ENCODE peak calls at places on chromosomes 11 and 22, in four cellular contexts. A is K562, E is WTC11, V is HepG2. C is an unnamed sample.
A peak's percentile ranks its signal among the peaks of the same experiment; 100 is the strongest.

GRCh38 chr11:1235615-1236315 is 12.9 kb downstream of the MUC5B start:
- DNase-seq in A (no peak), E (no peak), V (no peak), C (no peak)

GRCh38 chr22:50051930-50052329 is 6.2 kb downstream of the TTLL8 start:
- DNase-seq in A (peak; percentile 28), E (no peak), V (no peak), C (no peak)

GRCh38 chr11:43952020-43952400 is 9.6 kb downstream of the C11orf96 start:
- DNase-seq in A (no peak), E (no peak), V (no peak), C (no peak)

GRCh38 chr11:31772412-31772811 is 38.7 kb downstream of the PAX6 start:
- DNase-seq in A (no peak), E (no peak), V (no peak), C (no peak)

GRCh38 chr22:20319041-20319744 is 667 bp downstream of the DGCR6L start:
- DNase-seq in A (peak; percentile 71), E (peak; percentile 38), V (no peak), C (no peak)

GRCh38 chr22:45203150-45203974 is 37.3 kb downstream of the KIAA0930 start:
- DNase-seq in A (no peak), E (no peak), V (no peak), C (no peak)

GRCh38 chr11:117239295-117239694 is 6.8 kb downstream of the RNF214 start:
- DNase-seq in A (no peak), E (no peak), V (no peak), C (peak; percentile 37)

GRCh38 chr11:3735827-3736226 is 61.5 kb downstream of the NUP98 start:
- DNase-seq in A (no peak), E (no peak), V (no peak), C (no peak)

GRCh38 chr22:22031571-22031970 is 49.0 kb upstream of the TOP3B start:
- DNase-seq in A (no peak), E (no peak), V (no peak), C (no peak)

GRCh38 chr11:69393865-69394233 is 87.6 kb upstream of the LINC01488 start:
- DNase-seq in A (peak; percentile 65), E (no peak), V (no peak), C (no peak)

GRCh38 chr22:47122441-47123000 is 360.1 kb downstream of the TBC1D22A start:
- DNase-seq in A (no peak), E (no peak), V (no peak), C (no peak)

GRCh38 chr11:1920909-1921575 is 1.5 kb downstream of the TNNT3 start:
- DNase-seq in A (no peak), E (no peak), V (no peak), C (no peak)

GRCh38 chr11:128757235-128757711 is 63.4 kb downstream of the FLI1 start:
- DNase-seq in A (peak; percentile 29), E (peak; percentile 36), V (no peak), C (no peak)

GRCh38 chr11:119185916-119186634 is 800 bp downstream of the NHERF4 start:
- DNase-seq in A (peak; percentile 30), E (no peak), V (no peak), C (no peak)

GRCh38 chr11:75276696-75277095 is 36.1 kb downstream of the TPBGL start:
- DNase-seq in A (no peak), E (no peak), V (no peak), C (no peak)

GRCh38 chr11:102824541-102824940 is 18.9 kb downstream of the MMP3 start:
- DNase-seq in A (no peak), E (no peak), V (no peak), C (no peak)

GRCh38 chr11:29343465-29344333 is 673.1 kb downstream of the KCNA4 start:
- DNase-seq in A (peak; percentile 54), E (peak; percentile 80), V (peak; percentile 28), C (peak; percentile 72)

GRCh38 chr11:134515081-134515960 is 103.3 kb upstream of the B3GAT1 start:
- DNase-seq in A (no peak), E (no peak), V (no peak), C (no peak)

GRCh38 chr11:119295178-119295577 is 21.8 kb downstream of the MCAM start:
- DNase-seq in A (no peak), E (no peak), V (no peak), C (no peak)

GRCh38 chr11:82046778-82047177 is 686.9 kb downstream of the FAM181B start:
- DNase-seq in A (no peak), E (no peak), V (no peak), C (no peak)

GRCh38 chr22:48710410-48710809 is 1117.3 kb downstream of the BRD1 start:
- DNase-seq in A (no peak), E (no peak), V (no peak), C (no peak)

GRCh38 chr11:86644291-86644690 is 28.1 kb downstream of the ME3 start:
- DNase-seq in A (no peak), E (no peak), V (no peak), C (no peak)

GRCh38 chr11:10581481-10582019 is 13.1 kb upstream of the LYVE1 start:
- DNase-seq in A (no peak), E (no peak), V (no peak), C (no peak)

GRCh38 chr11:7278314-7278917 is 26.7 kb downstream of the SYT9 start:
- DNase-seq in A (peak; percentile 46), E (peak; percentile 45), V (peak; percentile 10), C (peak; percentile 42)

DNA sequence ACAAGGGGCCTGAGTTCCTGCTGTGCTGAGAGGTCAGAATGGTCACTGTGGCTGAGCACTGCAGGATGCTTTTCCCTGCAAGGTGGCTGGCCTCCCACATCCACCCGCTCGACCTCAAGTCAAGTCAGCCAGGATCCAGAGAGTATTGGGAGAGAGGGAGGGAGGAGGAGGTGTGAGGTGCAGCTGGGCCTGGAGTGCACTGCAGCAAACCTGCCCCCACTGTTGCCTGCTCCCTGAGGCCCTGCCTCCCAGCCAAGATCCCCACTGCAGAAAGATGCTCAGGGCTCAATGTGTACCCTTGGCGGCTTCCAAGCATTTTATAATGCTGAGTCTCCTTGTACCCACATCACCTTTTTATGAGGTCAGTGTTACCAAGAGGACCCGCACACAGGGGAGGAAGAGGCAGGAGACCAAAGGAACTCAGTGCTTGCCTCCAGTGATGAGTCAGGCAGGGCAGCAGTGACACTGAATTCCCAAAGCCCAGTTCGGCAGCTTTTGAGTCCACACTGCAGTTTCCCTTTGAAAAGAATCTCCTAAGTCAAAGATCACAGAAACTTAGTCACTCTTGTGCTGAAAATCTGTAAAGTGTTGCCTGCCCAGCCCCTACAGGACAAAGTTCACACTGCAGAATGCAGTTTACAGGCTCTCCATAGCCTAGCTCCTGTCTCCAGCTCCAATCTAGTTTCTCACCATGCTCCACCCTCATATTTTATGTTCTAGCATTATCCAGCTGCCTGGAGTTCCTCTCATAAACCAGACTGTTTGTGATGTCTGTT is 3.1 kb downstream of the ENDOD1 start:
- DNase-seq in A (peak; percentile 38), E (no peak), V (peak; percentile 85), C (peak; percentile 46)
- TF ChIP-seq NR3C1 in A (no peak), E (no peak), V (no peak), C (no peak)

GRCh38 chr11:132559371-132560036 is 972.8 kb downstream of the OPCML start:
- DNase-seq in A (no peak), E (no peak), V (no peak), C (no peak)
- TF ChIP-seq NR3C1 in A (no peak), E (no peak), V (no peak), C (no peak)

DNA sequence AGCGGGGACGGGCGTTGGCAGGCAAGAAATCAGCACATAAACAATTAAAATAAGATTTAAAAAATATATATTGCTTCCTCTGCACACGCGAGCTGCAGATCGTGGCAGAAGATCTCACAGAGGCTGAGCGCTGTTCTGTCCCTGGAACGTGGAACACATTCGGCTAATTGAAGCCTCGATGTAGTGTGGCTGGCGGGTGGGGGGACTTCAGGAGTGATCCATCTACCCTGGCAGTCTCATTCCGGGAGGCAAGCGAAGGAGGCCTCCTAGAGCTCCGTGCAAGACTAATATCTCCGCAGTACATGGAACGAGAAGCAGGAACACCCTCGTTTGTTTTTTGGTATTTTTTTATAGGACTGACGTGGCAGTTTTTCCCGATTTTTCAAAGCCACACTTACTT is 402.4 kb downstream of the MN1 start:
- DNase-seq in A (no peak), E (no peak), V (no peak), C (no peak)
- TF ChIP-seq NR3C1 in A (no peak), E (no peak), V (no peak), C (no peak)

DNA sequence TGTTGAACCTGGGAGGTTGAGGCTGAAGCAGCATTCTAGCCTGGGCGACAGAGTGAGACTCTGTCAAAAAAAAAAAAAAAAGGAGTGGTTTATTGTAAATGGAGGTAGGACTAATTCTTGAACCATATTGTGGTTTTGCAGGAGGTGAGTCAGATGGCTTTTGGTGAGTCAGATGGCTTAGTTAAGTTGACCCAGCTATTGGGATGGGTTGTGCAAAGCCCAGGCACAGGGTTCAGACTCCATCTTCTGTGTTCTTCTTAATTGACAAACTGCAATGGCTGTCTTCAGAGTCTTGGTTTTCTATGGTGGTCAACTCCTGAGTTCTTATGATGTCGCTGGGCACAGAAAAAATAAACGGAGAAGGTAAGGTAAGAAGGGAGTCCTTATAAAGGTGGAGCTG is 182.7 kb downstream of the ADAMTS15 start:
- DNase-seq in A (no peak), E (no peak), V (no peak), C (peak; percentile 70)
- TF ChIP-seq NR3C1 in A (no peak), E (no peak), V (no peak), C (no peak)

DNA sequence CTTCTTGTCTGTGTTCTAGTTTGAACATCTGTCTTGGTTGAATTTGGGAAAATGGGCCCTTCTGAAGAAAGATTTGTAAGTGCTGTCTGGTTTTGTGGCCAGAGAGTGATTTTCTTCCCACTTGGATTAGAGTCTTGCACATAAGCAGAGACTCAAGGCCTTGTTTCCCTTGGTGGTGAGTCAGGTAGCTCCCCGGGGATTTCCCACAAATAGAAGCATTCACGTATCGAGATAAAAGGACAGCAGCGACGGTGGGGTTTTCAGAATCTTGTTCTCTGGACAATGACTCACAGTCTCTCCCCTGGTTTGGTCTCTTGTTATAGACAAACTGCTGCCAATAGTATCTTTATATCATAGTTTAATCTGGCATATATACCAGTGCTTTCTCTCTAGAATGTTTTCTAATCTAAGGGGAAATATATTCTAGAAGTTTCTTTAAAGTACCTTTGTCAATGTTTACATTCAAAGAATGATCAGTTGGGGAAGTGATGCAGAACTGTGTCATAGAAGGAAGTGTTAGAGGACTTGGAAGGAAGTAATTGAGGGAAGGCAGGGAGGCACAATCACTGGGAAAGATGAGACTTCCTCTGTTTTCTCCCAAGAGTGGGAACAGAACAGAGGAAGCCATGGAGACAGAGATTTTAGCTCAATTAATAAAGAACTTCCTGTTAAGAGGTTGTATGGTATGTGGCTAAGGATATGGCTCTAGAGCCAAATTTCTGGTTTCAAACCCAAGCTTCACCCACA is 18.1 kb downstream of the POLA2 start:
- DNase-seq in A (no peak), E (no peak), V (peak; percentile 24), C (peak; percentile 84)
- TF ChIP-seq NR3C1 in A (no peak), E (no peak), V (no peak), C (no peak)